ENCODE peak calls at places on chromosomes 13 and 19, in five cellular contexts. One of them, this sample, is unnamed.

GRCh38 chr19:5071579-5071978 is 102.7 kb downstream of the KDM4B start:
- DNase-seq in iPS-NIHi11: no peak
- DNase-seq in AG04449: no peak
- DNase-seq in fibroblast of pulmonary artery: no peak
- DNase-seq in esophagus squamous epithelium: no peak
- DNase-seq in this sample: no peak

GRCh38 chr13:30362005-30362788 is 54.8 kb upstream of the KATNAL1 start:
- DNase-seq in fibroblast of pulmonary artery: no peak
- DNase-seq in AG04449: no peak
- DNase-seq in esophagus squamous epithelium: no peak
- DNase-seq in iPS-NIHi11: no peak
- DNase-seq in this sample: no peak

GRCh38 chr19:43721469-43722048 is 5.7 kb downstream of the IRGC start:
- DNase-seq in esophagus squamous epithelium: no peak
- DNase-seq in fibroblast of pulmonary artery: no peak
- DNase-seq in iPS-NIHi11: no peak
- DNase-seq in AG04449: no peak
- DNase-seq in this sample: no peak

GRCh38 chr19:40247178-40247577 is 20.7 kb upstream of the CCNP start:
- DNase-seq in iPS-NIHi11: no peak
- DNase-seq in esophagus squamous epithelium: no peak
- DNase-seq in AG04449: no peak
- DNase-seq in fibroblast of pulmonary artery: no peak
- DNase-seq in this sample: no peak

GRCh38 chr19:43699506-43700367 is 16.1 kb upstream of the IRGC start:
- DNase-seq in esophagus squamous epithelium: no peak
- DNase-seq in fibroblast of pulmonary artery: peak
- DNase-seq in AG04449: no peak
- DNase-seq in iPS-NIHi11: peak
- DNase-seq in this sample: no peak

GRCh38 chr19:3245050-3245449 is 20.6 kb downstream of the CELF5 start:
- DNase-seq in AG04449: no peak
- DNase-seq in esophagus squamous epithelium: no peak
- DNase-seq in iPS-NIHi11: no peak
- DNase-seq in fibroblast of pulmonary artery: no peak
- DNase-seq in this sample: no peak

GRCh38 chr13:101397742-101398141 is 18.6 kb downstream of the NALCN start:
- DNase-seq in fibroblast of pulmonary artery: peak
- DNase-seq in esophagus squamous epithelium: no peak
- DNase-seq in iPS-NIHi11: no peak
- DNase-seq in AG04449: no peak
- DNase-seq in this sample: peak

GRCh38 chr13:93230466-93230865 is 3.9 kb downstream of the GPC6 start:
- DNase-seq in esophagus squamous epithelium: no peak
- DNase-seq in iPS-NIHi11: no peak
- DNase-seq in fibroblast of pulmonary artery: peak
- DNase-seq in AG04449: no peak
- DNase-seq in this sample: peak

GRCh38 chr13:27536361-27537101 is 83.8 kb downstream of the LNX2 start:
- DNase-seq in esophagus squamous epithelium: no peak
- DNase-seq in iPS-NIHi11: no peak
- DNase-seq in AG04449: no peak
- DNase-seq in fibroblast of pulmonary artery: no peak
- DNase-seq in this sample: no peak

GRCh38 chr19:30666301-30666803 is 294.2 kb downstream of the ZNF536 start:
- DNase-seq in esophagus squamous epithelium: no peak
- DNase-seq in AG04449: no peak
- DNase-seq in fibroblast of pulmonary artery: peak
- DNase-seq in iPS-NIHi11: peak
- DNase-seq in this sample: no peak

GRCh38 chr13:100954430-100955361 is 280.1 kb upstream of the TMTC4 start:
- DNase-seq in esophagus squamous epithelium: no peak
- DNase-seq in fibroblast of pulmonary artery: peak
- DNase-seq in iPS-NIHi11: no peak
- DNase-seq in AG04449: no peak
- DNase-seq in this sample: no peak

GRCh38 chr19:43578787-43579186 is 3.2 kb downstream of the PINLYP start:
- DNase-seq in AG04449: no peak
- DNase-seq in iPS-NIHi11: no peak
- DNase-seq in fibroblast of pulmonary artery: no peak
- DNase-seq in esophagus squamous epithelium: no peak
- DNase-seq in this sample: no peak

GRCh38 chr13:111295896-111296295 is 24.5 kb upstream of the TEX29 start:
- DNase-seq in AG04449: no peak
- DNase-seq in esophagus squamous epithelium: no peak
- DNase-seq in iPS-NIHi11: no peak
- DNase-seq in fibroblast of pulmonary artery: no peak
- DNase-seq in this sample: no peak

GRCh38 chr19:33207040-33207620 is 13.0 kb downstream of the LRP3 start:
- DNase-seq in iPS-NIHi11: no peak
- DNase-seq in esophagus squamous epithelium: no peak
- DNase-seq in AG04449: no peak
- DNase-seq in fibroblast of pulmonary artery: no peak
- DNase-seq in this sample: no peak

GRCh38 chr19:17159466-17160393 is 55.4 kb upstream of the USE1 start:
- DNase-seq in esophagus squamous epithelium: no peak
- DNase-seq in fibroblast of pulmonary artery: no peak
- DNase-seq in AG04449: no peak
- DNase-seq in iPS-NIHi11: peak
- DNase-seq in this sample: no peak

GRCh38 chr19:45852145-45852750 is 10.7 kb downstream of the SYMPK start:
- DNase-seq in AG04449: no peak
- DNase-seq in iPS-NIHi11: no peak
- DNase-seq in fibroblast of pulmonary artery: no peak
- DNase-seq in esophagus squamous epithelium: no peak
- DNase-seq in this sample: no peak

GRCh38 chr19:48501961-48502719 is 9.5 kb downstream of the LMTK3 start:
- DNase-seq in AG04449: no peak
- DNase-seq in esophagus squamous epithelium: peak
- DNase-seq in iPS-NIHi11: peak
- DNase-seq in fibroblast of pulmonary artery: peak
- DNase-seq in this sample: peak

GRCh38 chr19:56748443-56748842 is 76.9 kb upstream of the ZNF835 start:
- DNase-seq in AG04449: no peak
- DNase-seq in fibroblast of pulmonary artery: peak
- DNase-seq in esophagus squamous epithelium: no peak
- DNase-seq in iPS-NIHi11: no peak
- DNase-seq in this sample: no peak

GRCh38 chr13:37168922-37169321 is 63.5 kb upstream of the CSNK1A1L start:
- DNase-seq in AG04449: no peak
- DNase-seq in iPS-NIHi11: no peak
- DNase-seq in esophagus squamous epithelium: no peak
- DNase-seq in fibroblast of pulmonary artery: no peak
- DNase-seq in this sample: no peak

GRCh38 chr13:101915333-101915732 is 462.9 kb downstream of the ITGBL1 start:
- DNase-seq in fibroblast of pulmonary artery: no peak
- DNase-seq in AG04449: no peak
- DNase-seq in esophagus squamous epithelium: no peak
- DNase-seq in iPS-NIHi11: no peak
- DNase-seq in this sample: no peak

GRCh38 chr13:79642596-79642995 is 161.6 kb downstream of the NDFIP2 start:
- DNase-seq in iPS-NIHi11: no peak
- DNase-seq in esophagus squamous epithelium: no peak
- DNase-seq in fibroblast of pulmonary artery: peak
- DNase-seq in AG04449: no peak
- DNase-seq in this sample: no peak

GRCh38 chr19:39196320-39196719 is 444 bp upstream of the NCCRP1 start:
- DNase-seq in fibroblast of pulmonary artery: no peak
- DNase-seq in AG04449: no peak
- DNase-seq in iPS-NIHi11: no peak
- DNase-seq in esophagus squamous epithelium: no peak
- DNase-seq in this sample: no peak

GRCh38 chr13:87356314-87356713 is 314.9 kb upstream of the SLITRK5 start:
- DNase-seq in esophagus squamous epithelium: no peak
- DNase-seq in fibroblast of pulmonary artery: no peak
- DNase-seq in iPS-NIHi11: no peak
- DNase-seq in AG04449: no peak
- DNase-seq in this sample: no peak

GRCh38 chr19:35404879-35405622 is 34.2 kb downstream of the GPR42 start:
- DNase-seq in fibroblast of pulmonary artery: peak
- DNase-seq in esophagus squamous epithelium: no peak
- DNase-seq in AG04449: peak
- DNase-seq in iPS-NIHi11: no peak
- DNase-seq in this sample: peak

GRCh38 chr13:21061077-21061945 is at the start of gene LATS2:
- DNase-seq in esophagus squamous epithelium: peak
- DNase-seq in fibroblast of pulmonary artery: peak
- DNase-seq in iPS-NIHi11: peak
- DNase-seq in AG04449: peak
- DNase-seq in this sample: peak

GRCh38 chr19:3304871-3305423 is 61.4 kb upstream of the NFIC start:
- DNase-seq in iPS-NIHi11: peak
- DNase-seq in esophagus squamous epithelium: no peak
- DNase-seq in fibroblast of pulmonary artery: peak
- DNase-seq in AG04449: no peak
- DNase-seq in this sample: peak

GRCh38 chr13:71677114-71677513 is 189.9 kb downstream of the DACH1 start:
- DNase-seq in AG04449: no peak
- DNase-seq in fibroblast of pulmonary artery: no peak
- DNase-seq in iPS-NIHi11: peak
- DNase-seq in esophagus squamous epithelium: no peak
- DNase-seq in this sample: no peak

GRCh38 chr19:49560358-49560900 is 19.9 kb downstream of the NOSIP start:
- DNase-seq in fibroblast of pulmonary artery: no peak
- DNase-seq in iPS-NIHi11: no peak
- DNase-seq in esophagus squamous epithelium: no peak
- DNase-seq in AG04449: no peak
- DNase-seq in this sample: no peak

GRCh38 chr13:31540316-31540715 is 199.0 kb upstream of the RXFP2 start:
- DNase-seq in AG04449: no peak
- DNase-seq in fibroblast of pulmonary artery: no peak
- DNase-seq in esophagus squamous epithelium: no peak
- DNase-seq in iPS-NIHi11: no peak
- DNase-seq in this sample: no peak

GRCh38 chr13:80083097-80083429 is 257.9 kb downstream of the SPRY2 start:
- DNase-seq in fibroblast of pulmonary artery: no peak
- DNase-seq in iPS-NIHi11: no peak
- DNase-seq in AG04449: no peak
- DNase-seq in esophagus squamous epithelium: no peak
- DNase-seq in this sample: no peak

GRCh38 chr13:45333973-45334922 is 6.7 kb downstream of the TPT1 start:
- DNase-seq in iPS-NIHi11: no peak
- DNase-seq in AG04449: no peak
- DNase-seq in fibroblast of pulmonary artery: peak
- DNase-seq in esophagus squamous epithelium: no peak
- DNase-seq in this sample: no peak

GRCh38 chr19:10430505-10431253 is 10.3 kb downstream of the PDE4A start:
- DNase-seq in AG04449: no peak
- DNase-seq in esophagus squamous epithelium: no peak
- DNase-seq in fibroblast of pulmonary artery: peak
- DNase-seq in iPS-NIHi11: peak
- DNase-seq in this sample: no peak

GRCh38 chr13:106858910-106859309 is 291.0 kb upstream of the ARGLU1 start:
- DNase-seq in esophagus squamous epithelium: no peak
- DNase-seq in fibroblast of pulmonary artery: no peak
- DNase-seq in iPS-NIHi11: peak
- DNase-seq in AG04449: no peak
- DNase-seq in this sample: no peak

GRCh38 chr13:74574964-74575728 is 440.9 kb upstream of the KLF12 start:
- DNase-seq in fibroblast of pulmonary artery: no peak
- DNase-seq in AG04449: no peak
- DNase-seq in iPS-NIHi11: peak
- DNase-seq in esophagus squamous epithelium: no peak
- DNase-seq in this sample: no peak

GRCh38 chr19:17475541-17476115 is 5.3 kb downstream of the SLC27A1 start:
- DNase-seq in AG04449: no peak
- DNase-seq in iPS-NIHi11: no peak
- DNase-seq in fibroblast of pulmonary artery: peak
- DNase-seq in esophagus squamous epithelium: no peak
- DNase-seq in this sample: no peak

This sample was measured in NCI-H226.